ENCODE peak calls at places on chromosomes 11 and 22, in six cellular contexts. L is CD8-positive, alpha-beta memory T cell; E is stimulated activated CD4-positive, alpha-beta T cell treated with anti-CD3 and anti-CD28 coated beads, Interleukin-4, amount 100 ng/mL, for 1 hour; J is germinal center; K is type B pancreatic cell; T is A172. I is an unnamed sample.

GRCh38 chr11:12213920-12214319 is 103.5 kb downstream of the MICAL2 start:
- DNase-seq in L (no peak), E (no peak), J (no peak), K (no peak), T (peak; percentile 79), I (no peak)

GRCh38 chr11:76212086-76213035 is 6.1 kb upstream of the WNT11 start:
- DNase-seq in L (no peak), E (no peak), J (no peak), K (no peak), T (no peak), I (no peak)

GRCh38 chr22:28268176-28268575 is 349.1 kb upstream of the PITPNB start:
- DNase-seq in L (no peak), E (no peak), J (no peak), K (no peak), T (no peak), I (no peak)

GRCh38 chr11:1179641-1180040 is 21.9 kb downstream of the MUC5AC start:
- DNase-seq in L (no peak), E (no peak), J (no peak), K (no peak), T (no peak), I (no peak)

GRCh38 chr11:103789957-103790356 is 246.5 kb upstream of the DDI1 start:
- DNase-seq in L (no peak), E (no peak), J (no peak), K (no peak), T (no peak), I (no peak)

GRCh38 chr11:18310800-18311340 is 11.1 kb downstream of the HPS5 start:
- DNase-seq in L (no peak), E (no peak), J (peak; percentile 47), K (no peak), T (no peak), I (peak; percentile 62)

GRCh38 chr11:7671347-7671746 is 2.0 kb downstream of the CYB5R2 start:
- DNase-seq in L (no peak), E (no peak), J (no peak), K (no peak), T (no peak), I (no peak)

GRCh38 chr22:34608716-34609115 is 457.2 kb upstream of the ISX start:
- DNase-seq in L (no peak), E (no peak), J (no peak), K (no peak), T (no peak), I (no peak)

GRCh38 chr11:45213316-45213665 is 66.9 kb downstream of the PRDM11 start:
- DNase-seq in L (no peak), E (no peak), J (no peak), K (no peak), T (no peak), I (no peak)

GRCh38 chr11:36409152-36409713 is 100.8 kb downstream of the TRAF6 start:
- DNase-seq in L (no peak), E (no peak), J (no peak), K (no peak), T (peak; percentile 23), I (peak; percentile 34)

GRCh38 chr11:17541330-17541885 is 2.8 kb downstream of the USH1C start:
- DNase-seq in L (no peak), E (no peak), J (no peak), K (no peak), T (no peak), I (no peak)

GRCh38 chr11:26323837-26324236 is 8.1 kb upstream of the ANO3 start:
- DNase-seq in L (no peak), E (no peak), J (no peak), K (no peak), T (no peak), I (no peak)

GRCh38 chr22:49965291-49966040 is 4.9 kb downstream of the PIM3 start:
- DNase-seq in L (no peak), E (peak; percentile 25), J (no peak), K (no peak), T (no peak), I (peak; percentile 52)

GRCh38 chr22:20114506-20115475 is 1.1 kb upstream of the RANBP1 start:
- DNase-seq in L (no peak), E (no peak), J (no peak), K (no peak), T (no peak), I (no peak)

GRCh38 chr11:134754823-134755198 is 342.8 kb upstream of the B3GAT1 start:
- DNase-seq in L (no peak), E (no peak), J (no peak), K (peak; percentile 61), T (no peak), I (no peak)

GRCh38 chr11:2774173-2775082 is 74.6 kb upstream of the KCNQ1OT1 start:
- DNase-seq in L (no peak), E (no peak), J (no peak), K (peak; percentile 49), T (no peak), I (peak; percentile 6)

GRCh38 chr11:122138759-122139594 is 23.0 kb upstream of the BLID start:
- DNase-seq in L (no peak), E (no peak), J (no peak), K (no peak), T (no peak), I (no peak)

GRCh38 chr11:44997566-44997965 is 46.9 kb upstream of the TP53I11 start:
- DNase-seq in L (no peak), E (no peak), J (no peak), K (no peak), T (no peak), I (no peak)

GRCh38 chr11:66956689-66957290 is 1.4 kb downstream of the PC start:
- DNase-seq in L (no peak), E (no peak), J (peak; percentile 19), K (no peak), T (no peak), I (peak; percentile 56)

GRCh38 chr11:45852018-45852711 is 4.9 kb downstream of the CRY2 start:
- DNase-seq in L (no peak), E (no peak), J (peak; percentile 15), K (no peak), T (no peak), I (no peak)

GRCh38 chr11:76648929-76649328 is 21.6 kb downstream of the LRRC32 start:
- DNase-seq in L (no peak), E (no peak), J (no peak), K (no peak), T (no peak), I (no peak)

GRCh38 chr22:19179472-19180048 is 1.0 kb upstream of the SLC25A1 start:
- DNase-seq in L (peak; percentile 41), E (peak; percentile 33), J (peak; percentile 64), K (no peak), T (peak; percentile 67), I (peak; percentile 78)

GRCh38 chr22:29016067-29016938 is 45.3 kb downstream of the C22orf31 start:
- DNase-seq in L (no peak), E (no peak), J (no peak), K (no peak), T (no peak), I (no peak)

GRCh38 chr11:63892233-63892632 is 24.7 kb downstream of the RCOR2 start:
- DNase-seq in L (no peak), E (no peak), J (no peak), K (no peak), T (no peak), I (no peak)